ENCODE peak calls at places on chromosome 12, in nine cellular contexts. A is kidney; L is EL; Z is CD4-positive, CD25-positive, alpha-beta regulatory T cell; N is caudate nucleus; W is HT1080; X is NCI-H2081; V is neural crest cell; B is naive thymus-derived CD8-positive, alpha-beta T cell. O is an unnamed sample.

GRCh38 chr12:88399811-88400210 is 180.5 kb downstream of the KITLG start:
- DNase-seq in B (no peak), N (no peak), X (no peak), L (no peak), Z (no peak), V (no peak), W (no peak), A (no peak), O (peak; percentile 5)

GRCh38 chr12:131487379-131488129 is 223.3 kb upstream of the SFSWAP start:
- DNase-seq in Z (no peak), A (no peak), N (no peak), L (no peak), X (no peak), W (peak; percentile 58), V (no peak), B (no peak), O (no peak)

GRCh38 chr12:52020539-52021336 is 14.0 kb downstream of the TAMALIN start:
- DNase-seq in W (peak; percentile 54), Z (peak; percentile 61), L (peak; percentile 52), X (peak; percentile 58), A (peak; percentile 84), B (peak; percentile 59), N (no peak), V (peak; percentile 73), O (peak; percentile 54)

GRCh38 chr12:49741882-49742620 is 694 bp downstream of the TMBIM6 start:
- DNase-seq in B (peak; percentile 74), Z (peak; percentile 86), W (peak; percentile 87), L (peak; percentile 94), N (no peak), A (peak; percentile 97), X (peak; percentile 64), V (peak; percentile 72), O (peak; percentile 89)

GRCh38 chr12:38350342-38351181 is 34.0 kb downstream of the ALG10B start:
- DNase-seq in N (no peak), L (no peak), V (no peak), X (no peak), W (no peak), A (no peak), Z (no peak), B (no peak), O (no peak)

GRCh38 chr12:68501226-68501625 is 109.5 kb upstream of the RAP1B start:
- DNase-seq in A (no peak), W (no peak), X (no peak), B (no peak), L (no peak), V (no peak), N (no peak), Z (no peak), O (no peak)

GRCh38 chr12:96831346-96831745 is 75.7 kb upstream of the NEDD1 start:
- DNase-seq in V (no peak), A (no peak), X (no peak), W (no peak), L (no peak), N (no peak), B (no peak), Z (no peak), O (no peak)

GRCh38 chr12:95972832-95973465 is 23.2 kb downstream of the HAL start:
- DNase-seq in W (no peak), B (no peak), V (no peak), X (no peak), A (no peak), Z (no peak), N (no peak), L (no peak), O (no peak)